ENCODE peak calls at places on chromosomes 11 and 22, in ten cellular contexts. One of them, this sample, is unnamed.

GRCh38 chr11:85810871-85811611 is at the start of gene SYTL2:
- DNase-seq in GM20000: peak; percentile 79
- DNase-seq in AG09319: no peak
- DNase-seq in foreskin keratinocyte: peak; percentile 23
- DNase-seq in activated CD8-positive, alpha-beta T cell treated with anti-CD3 and anti-CD28 coated beads for 36 hours: peak; percentile 71
- DNase-seq in K562: peak; percentile 85
- DNase-seq in fibroblast of pulmonary artery: peak; percentile 22
- DNase-seq in GM12878: no peak
- DNase-seq in AG10803: peak; percentile 51
- DNase-seq in dorsolateral prefrontal cortex: peak; percentile 80
- DNase-seq in this sample: peak; percentile 79

GRCh38 chr11:130121430-130121978 is 38.1 kb upstream of the ST14 start:
- DNase-seq in fibroblast of pulmonary artery: peak; percentile 58
- DNase-seq in GM12878: no peak
- DNase-seq in GM20000: no peak
- DNase-seq in K562: no peak
- DNase-seq in foreskin keratinocyte: no peak
- DNase-seq in AG10803: peak; percentile 81
- DNase-seq in dorsolateral prefrontal cortex: no peak
- DNase-seq in activated CD8-positive, alpha-beta T cell treated with anti-CD3 and anti-CD28 coated beads for 36 hours: peak; percentile 68
- DNase-seq in AG09319: no peak
- DNase-seq in this sample: no peak

GRCh38 chr11:20668844-20669832 is at the start of gene NELL1:
- DNase-seq in AG09319: no peak
- DNase-seq in K562: no peak
- DNase-seq in GM20000: no peak
- DNase-seq in dorsolateral prefrontal cortex: no peak
- DNase-seq in fibroblast of pulmonary artery: no peak
- DNase-seq in AG10803: no peak
- DNase-seq in activated CD8-positive, alpha-beta T cell treated with anti-CD3 and anti-CD28 coated beads for 36 hours: no peak
- DNase-seq in GM12878: no peak
- DNase-seq in foreskin keratinocyte: no peak
- DNase-seq in this sample: no peak

GRCh38 chr11:27703453-27703852 is 3.2 kb upstream of the BDNF start:
- DNase-seq in dorsolateral prefrontal cortex: no peak
- DNase-seq in GM20000: no peak
- DNase-seq in activated CD8-positive, alpha-beta T cell treated with anti-CD3 and anti-CD28 coated beads for 36 hours: no peak
- DNase-seq in GM12878: no peak
- DNase-seq in foreskin keratinocyte: peak; percentile 57
- DNase-seq in AG10803: peak; percentile 59
- DNase-seq in fibroblast of pulmonary artery: peak; percentile 50
- DNase-seq in K562: no peak
- DNase-seq in AG09319: no peak
- DNase-seq in this sample: no peak

GRCh38 chr11:42043312-42043711 is 583.9 kb upstream of the LRRC4C start:
- DNase-seq in GM20000: no peak
- DNase-seq in AG10803: no peak
- DNase-seq in K562: no peak
- DNase-seq in GM12878: no peak
- DNase-seq in dorsolateral prefrontal cortex: no peak
- DNase-seq in activated CD8-positive, alpha-beta T cell treated with anti-CD3 and anti-CD28 coated beads for 36 hours: no peak
- DNase-seq in fibroblast of pulmonary artery: peak; percentile 32
- DNase-seq in foreskin keratinocyte: peak; percentile 76
- DNase-seq in AG09319: no peak
- DNase-seq in this sample: no peak

GRCh38 chr11:106999203-106999602 is 19.1 kb downstream of the GUCY1A2 start:
- DNase-seq in GM20000: no peak
- DNase-seq in AG09319: no peak
- DNase-seq in GM12878: no peak
- DNase-seq in K562: no peak
- DNase-seq in AG10803: no peak
- DNase-seq in activated CD8-positive, alpha-beta T cell treated with anti-CD3 and anti-CD28 coated beads for 36 hours: no peak
- DNase-seq in fibroblast of pulmonary artery: no peak
- DNase-seq in dorsolateral prefrontal cortex: no peak
- DNase-seq in foreskin keratinocyte: no peak
- DNase-seq in this sample: no peak

GRCh38 chr22:19873138-19873959 is 18.7 kb upstream of the GNB1L start:
- DNase-seq in AG10803: no peak
- DNase-seq in foreskin keratinocyte: no peak
- DNase-seq in GM20000: no peak
- DNase-seq in fibroblast of pulmonary artery: no peak
- DNase-seq in K562: no peak
- DNase-seq in activated CD8-positive, alpha-beta T cell treated with anti-CD3 and anti-CD28 coated beads for 36 hours: peak; percentile 0
- DNase-seq in GM12878: no peak
- DNase-seq in dorsolateral prefrontal cortex: no peak
- DNase-seq in AG09319: no peak
- DNase-seq in this sample: no peak

GRCh38 chr22:39110631-39111561 is 13.9 kb downstream of the APOBEC3H start:
- DNase-seq in K562: no peak
- DNase-seq in GM12878: no peak
- DNase-seq in AG09319: no peak
- DNase-seq in GM20000: no peak
- DNase-seq in dorsolateral prefrontal cortex: no peak
- DNase-seq in foreskin keratinocyte: peak; percentile 54
- DNase-seq in fibroblast of pulmonary artery: no peak
- DNase-seq in AG10803: no peak
- DNase-seq in activated CD8-positive, alpha-beta T cell treated with anti-CD3 and anti-CD28 coated beads for 36 hours: no peak
- DNase-seq in this sample: no peak

GRCh38 chr11:65551572-65552398 is 6.4 kb downstream of the LTBP3 start:
- DNase-seq in activated CD8-positive, alpha-beta T cell treated with anti-CD3 and anti-CD28 coated beads for 36 hours: peak; percentile 77
- DNase-seq in AG09319: no peak
- DNase-seq in foreskin keratinocyte: no peak
- DNase-seq in AG10803: no peak
- DNase-seq in dorsolateral prefrontal cortex: no peak
- DNase-seq in fibroblast of pulmonary artery: peak; percentile 29
- DNase-seq in GM20000: peak; percentile 81
- DNase-seq in GM12878: no peak
- DNase-seq in K562: no peak
- DNase-seq in this sample: peak; percentile 52

GRCh38 chr11:110362916-110363574 is 66.6 kb upstream of the RDX start:
- DNase-seq in AG10803: no peak
- DNase-seq in K562: no peak
- DNase-seq in activated CD8-positive, alpha-beta T cell treated with anti-CD3 and anti-CD28 coated beads for 36 hours: no peak
- DNase-seq in GM20000: no peak
- DNase-seq in AG09319: no peak
- DNase-seq in GM12878: no peak
- DNase-seq in foreskin keratinocyte: no peak
- DNase-seq in fibroblast of pulmonary artery: peak; percentile 54
- DNase-seq in dorsolateral prefrontal cortex: no peak
- DNase-seq in this sample: no peak

GRCh38 chr11:130054966-130055365 is 14.7 kb upstream of the APLP2 start:
- DNase-seq in GM12878: no peak
- DNase-seq in GM20000: no peak
- DNase-seq in foreskin keratinocyte: no peak
- DNase-seq in AG10803: no peak
- DNase-seq in K562: no peak
- DNase-seq in activated CD8-positive, alpha-beta T cell treated with anti-CD3 and anti-CD28 coated beads for 36 hours: no peak
- DNase-seq in fibroblast of pulmonary artery: no peak
- DNase-seq in dorsolateral prefrontal cortex: no peak
- DNase-seq in AG09319: no peak
- DNase-seq in this sample: no peak

GRCh38 chr22:49513358-49513851 is 314.3 kb downstream of the BRD1 start:
- DNase-seq in activated CD8-positive, alpha-beta T cell treated with anti-CD3 and anti-CD28 coated beads for 36 hours: no peak
- DNase-seq in AG10803: no peak
- DNase-seq in dorsolateral prefrontal cortex: no peak
- DNase-seq in foreskin keratinocyte: no peak
- DNase-seq in GM20000: no peak
- DNase-seq in K562: peak; percentile 22
- DNase-seq in GM12878: no peak
- DNase-seq in fibroblast of pulmonary artery: no peak
- DNase-seq in AG09319: no peak
- DNase-seq in this sample: no peak

DNA sequence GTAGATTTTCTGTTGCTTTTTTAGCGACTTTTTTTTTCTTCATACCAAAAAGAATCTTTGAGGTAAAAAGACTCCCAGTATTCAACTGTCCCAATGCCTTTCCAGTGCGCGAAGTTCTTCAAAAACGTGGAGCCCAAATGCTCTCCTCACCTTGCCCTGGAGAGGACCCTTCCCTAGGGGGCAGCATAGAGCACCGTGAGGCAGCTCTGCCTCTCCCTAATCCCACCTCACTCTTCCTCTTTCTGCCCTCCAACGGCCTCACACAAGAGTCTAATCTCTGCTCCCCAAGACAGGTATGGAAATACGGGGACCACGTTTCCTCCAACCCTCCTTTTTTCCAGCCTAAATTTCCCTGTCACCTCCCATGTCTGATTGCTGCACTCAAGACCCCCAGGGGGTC is 117.5 kb upstream of the ALX4 start:
- DNase-seq in K562: peak; percentile 77
- DNase-seq in dorsolateral prefrontal cortex: no peak
- DNase-seq in AG10803: no peak
- DNase-seq in GM12878: no peak
- DNase-seq in GM20000: no peak
- DNase-seq in activated CD8-positive, alpha-beta T cell treated with anti-CD3 and anti-CD28 coated beads for 36 hours: peak; percentile 12
- DNase-seq in fibroblast of pulmonary artery: no peak
- DNase-seq in foreskin keratinocyte: no peak
- DNase-seq in AG09319: no peak
- DNase-seq in this sample: no peak
- TF ChIP-seq CTCF in K562: peak; percentile 84
- TF ChIP-seq CTCF in dorsolateral prefrontal cortex: no peak
- TF ChIP-seq CTCF in AG10803: peak; percentile 30
- TF ChIP-seq CTCF in GM12878: no peak
- TF ChIP-seq CTCF in GM20000: no peak
- TF ChIP-seq CTCF in activated CD8-positive, alpha-beta T cell treated with anti-CD3 and anti-CD28 coated beads for 36 hours: no peak
- TF ChIP-seq CTCF in fibroblast of pulmonary artery: peak; percentile 33
- TF ChIP-seq CTCF in foreskin keratinocyte: peak; percentile 36
- TF ChIP-seq CTCF in AG09319: peak; percentile 24
- TF ChIP-seq CTCF in this sample: no peak

DNA sequence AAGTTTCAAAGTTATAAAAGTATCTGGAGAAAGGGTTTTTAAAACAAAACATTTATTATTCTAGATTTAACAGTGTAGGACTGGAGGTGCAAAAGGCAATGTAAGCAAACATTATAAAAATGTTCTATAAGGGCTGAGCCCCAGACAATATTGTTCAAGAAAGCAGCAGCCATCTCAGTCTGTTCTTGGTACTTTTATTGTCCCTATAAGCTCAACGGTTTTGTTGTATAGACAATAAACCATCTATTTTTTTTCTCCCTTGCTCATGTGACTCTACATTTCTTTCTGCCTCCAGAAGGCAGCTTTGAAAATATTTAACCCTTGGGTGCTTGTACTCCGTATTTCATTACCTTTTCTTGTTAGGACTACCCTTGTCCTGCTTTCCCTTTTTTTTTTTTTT is 25.2 kb upstream of the NXPE2 start:
- DNase-seq in foreskin keratinocyte: no peak
- DNase-seq in AG10803: no peak
- DNase-seq in AG09319: no peak
- DNase-seq in fibroblast of pulmonary artery: no peak
- DNase-seq in activated CD8-positive, alpha-beta T cell treated with anti-CD3 and anti-CD28 coated beads for 36 hours: no peak
- DNase-seq in K562: no peak
- DNase-seq in GM20000: no peak
- DNase-seq in dorsolateral prefrontal cortex: no peak
- DNase-seq in GM12878: no peak
- DNase-seq in this sample: no peak
- TF ChIP-seq CTCF in foreskin keratinocyte: no peak
- TF ChIP-seq CTCF in AG10803: no peak
- TF ChIP-seq CTCF in AG09319: no peak
- TF ChIP-seq CTCF in fibroblast of pulmonary artery: no peak
- TF ChIP-seq CTCF in activated CD8-positive, alpha-beta T cell treated with anti-CD3 and anti-CD28 coated beads for 36 hours: no peak
- TF ChIP-seq CTCF in K562: no peak
- TF ChIP-seq CTCF in GM20000: no peak
- TF ChIP-seq CTCF in dorsolateral prefrontal cortex: no peak
- TF ChIP-seq CTCF in GM12878: no peak
- TF ChIP-seq CTCF in this sample: no peak

DNA sequence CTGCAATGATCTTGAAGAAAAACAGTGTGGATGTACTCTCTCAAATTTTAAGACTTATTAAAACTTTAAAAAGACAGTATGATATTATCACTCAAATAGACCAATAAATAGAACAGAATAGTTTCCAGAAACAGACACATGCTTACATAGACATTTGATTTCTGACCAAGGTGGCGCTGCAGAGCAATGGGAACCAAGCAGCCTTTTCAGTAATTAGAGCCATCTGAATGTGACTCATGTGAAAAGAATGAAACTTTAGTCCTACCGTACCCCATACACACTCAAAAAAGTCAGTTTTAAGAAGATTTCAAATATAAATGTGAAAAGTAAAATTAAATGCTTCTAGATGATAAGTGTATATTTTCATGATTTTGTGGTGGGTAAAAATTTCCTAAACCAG is 74.2 kb upstream of the MS4A8 start:
- DNase-seq in dorsolateral prefrontal cortex: no peak
- DNase-seq in AG10803: peak; percentile 36
- DNase-seq in activated CD8-positive, alpha-beta T cell treated with anti-CD3 and anti-CD28 coated beads for 36 hours: peak; percentile 34
- DNase-seq in foreskin keratinocyte: peak; percentile 33
- DNase-seq in K562: no peak
- DNase-seq in AG09319: no peak
- DNase-seq in GM20000: no peak
- DNase-seq in fibroblast of pulmonary artery: peak; percentile 17
- DNase-seq in GM12878: no peak
- DNase-seq in this sample: no peak
- TF ChIP-seq CTCF in dorsolateral prefrontal cortex: no peak
- TF ChIP-seq CTCF in AG10803: peak; percentile 32
- TF ChIP-seq CTCF in activated CD8-positive, alpha-beta T cell treated with anti-CD3 and anti-CD28 coated beads for 36 hours: no peak
- TF ChIP-seq CTCF in foreskin keratinocyte: peak; percentile 39
- TF ChIP-seq CTCF in K562: peak; percentile 52
- TF ChIP-seq CTCF in AG09319: peak; percentile 3
- TF ChIP-seq CTCF in GM20000: peak; percentile 4
- TF ChIP-seq CTCF in fibroblast of pulmonary artery: peak; percentile 5
- TF ChIP-seq CTCF in GM12878: peak; percentile 20
- TF ChIP-seq CTCF in this sample: no peak

GRCh38 chr22:46560696-46561295 is 23.4 kb upstream of the CELSR1 start:
- DNase-seq in GM12878: no peak
- DNase-seq in GM20000: no peak
- DNase-seq in AG09319: no peak
- DNase-seq in fibroblast of pulmonary artery: no peak
- DNase-seq in dorsolateral prefrontal cortex: no peak
- DNase-seq in foreskin keratinocyte: no peak
- DNase-seq in K562: no peak
- DNase-seq in AG10803: no peak
- DNase-seq in activated CD8-positive, alpha-beta T cell treated with anti-CD3 and anti-CD28 coated beads for 36 hours: no peak
- DNase-seq in this sample: no peak
- TF ChIP-seq CTCF in GM12878: no peak
- TF ChIP-seq CTCF in GM20000: no peak
- TF ChIP-seq CTCF in AG09319: no peak
- TF ChIP-seq CTCF in fibroblast of pulmonary artery: no peak
- TF ChIP-seq CTCF in dorsolateral prefrontal cortex: no peak
- TF ChIP-seq CTCF in foreskin keratinocyte: no peak
- TF ChIP-seq CTCF in K562: no peak
- TF ChIP-seq CTCF in AG10803: no peak
- TF ChIP-seq CTCF in activated CD8-positive, alpha-beta T cell treated with anti-CD3 and anti-CD28 coated beads for 36 hours: no peak
- TF ChIP-seq CTCF in this sample: no peak

DNA sequence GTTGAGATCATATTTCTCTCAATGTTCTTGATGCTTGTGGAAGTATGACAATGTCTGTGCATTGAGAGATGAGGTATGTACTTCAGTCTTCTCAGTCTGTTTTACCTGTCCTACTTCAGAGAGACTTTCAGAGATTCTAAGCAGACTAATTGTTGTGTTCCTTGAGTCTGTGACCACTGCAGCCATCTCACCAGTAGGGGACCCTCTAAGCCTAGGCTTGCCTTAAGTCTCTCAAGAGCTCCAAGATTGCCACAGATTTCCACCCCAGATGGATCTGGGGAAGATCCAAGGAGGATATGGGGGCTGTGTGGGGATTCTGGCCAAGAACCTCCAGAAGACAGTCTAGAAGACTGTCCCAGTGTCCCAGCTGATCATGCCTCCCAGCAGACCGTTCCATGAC is 179.9 kb upstream of the PLET1 start:
- DNase-seq in AG10803: peak; percentile 1
- DNase-seq in AG09319: no peak
- DNase-seq in GM20000: no peak
- DNase-seq in fibroblast of pulmonary artery: no peak
- DNase-seq in dorsolateral prefrontal cortex: no peak
- DNase-seq in K562: peak; percentile 10
- DNase-seq in GM12878: no peak
- DNase-seq in foreskin keratinocyte: no peak
- DNase-seq in activated CD8-positive, alpha-beta T cell treated with anti-CD3 and anti-CD28 coated beads for 36 hours: no peak
- DNase-seq in this sample: no peak
- TF ChIP-seq CTCF in AG10803: peak; percentile 37
- TF ChIP-seq CTCF in AG09319: no peak
- TF ChIP-seq CTCF in GM20000: no peak
- TF ChIP-seq CTCF in fibroblast of pulmonary artery: no peak
- TF ChIP-seq CTCF in dorsolateral prefrontal cortex: no peak
- TF ChIP-seq CTCF in K562: peak; percentile 41
- TF ChIP-seq CTCF in GM12878: peak; percentile 9
- TF ChIP-seq CTCF in foreskin keratinocyte: peak; percentile 50
- TF ChIP-seq CTCF in activated CD8-positive, alpha-beta T cell treated with anti-CD3 and anti-CD28 coated beads for 36 hours: no peak
- TF ChIP-seq CTCF in this sample: no peak